ENCODE peak calls at places on chromosomes 3 and 15, in seven cellular contexts. One of them, this sample, is unnamed.

GRCh38 chr3:141436180-141436579 is 50.6 kb upstream of the RASA2 start:
- DNase-seq in HepG2: no peak
- DNase-seq in SK-N-SH: no peak
- DNase-seq in transverse colon: no peak
- DNase-seq in sigmoid colon: no peak
- DNase-seq in ovary: no peak
- DNase-seq in A549: no peak
- DNase-seq in this sample: no peak

GRCh38 chr3:139935071-139935865 is at the start of gene CLSTN2:
- DNase-seq in ovary: peak
- DNase-seq in HepG2: no peak
- DNase-seq in sigmoid colon: peak
- DNase-seq in transverse colon: peak
- DNase-seq in A549: peak
- DNase-seq in SK-N-SH: peak
- DNase-seq in this sample: peak

GRCh38 chr3:143375698-143376097 is 256.1 kb downstream of the CHST2 start:
- DNase-seq in ovary: no peak
- DNase-seq in A549: no peak
- DNase-seq in HepG2: no peak
- DNase-seq in SK-N-SH: no peak
- DNase-seq in transverse colon: no peak
- DNase-seq in sigmoid colon: no peak
- DNase-seq in this sample: no peak

GRCh38 chr3:31369637-31370036 is 163.1 kb upstream of the STT3B start:
- DNase-seq in ovary: no peak
- DNase-seq in HepG2: peak
- DNase-seq in A549: no peak
- DNase-seq in sigmoid colon: no peak
- DNase-seq in transverse colon: no peak
- DNase-seq in SK-N-SH: no peak
- DNase-seq in this sample: no peak

GRCh38 chr3:160801386-160802118 is 45.5 kb downstream of the PPM1L start:
- DNase-seq in sigmoid colon: peak
- DNase-seq in SK-N-SH: no peak
- DNase-seq in transverse colon: peak
- DNase-seq in ovary: no peak
- DNase-seq in A549: no peak
- DNase-seq in HepG2: no peak
- DNase-seq in this sample: peak

GRCh38 chr3:142009029-142009428 is 132.6 kb downstream of the ATP1B3 start:
- DNase-seq in A549: no peak
- DNase-seq in transverse colon: no peak
- DNase-seq in SK-N-SH: no peak
- DNase-seq in HepG2: no peak
- DNase-seq in sigmoid colon: no peak
- DNase-seq in ovary: no peak
- DNase-seq in this sample: no peak

GRCh38 chr3:105865016-105865623 is 3.7 kb downstream of the CBLB start:
- DNase-seq in sigmoid colon: no peak
- DNase-seq in ovary: no peak
- DNase-seq in SK-N-SH: no peak
- DNase-seq in HepG2: no peak
- DNase-seq in A549: no peak
- DNase-seq in transverse colon: no peak
- DNase-seq in this sample: no peak

GRCh38 chr3:40325465-40325864 is 16.0 kb downstream of the EIF1B start:
- DNase-seq in transverse colon: no peak
- DNase-seq in sigmoid colon: no peak
- DNase-seq in A549: no peak
- DNase-seq in SK-N-SH: no peak
- DNase-seq in ovary: no peak
- DNase-seq in HepG2: no peak
- DNase-seq in this sample: no peak

GRCh38 chr3:161305095-161305991 is 66.0 kb downstream of the SPTSSB start:
- DNase-seq in ovary: no peak
- DNase-seq in sigmoid colon: no peak
- DNase-seq in HepG2: no peak
- DNase-seq in SK-N-SH: peak
- DNase-seq in A549: peak
- DNase-seq in transverse colon: no peak
- DNase-seq in this sample: no peak

GRCh38 chr3:84547971-84548970 is 410.5 kb upstream of the CADM2 start:
- DNase-seq in HepG2: peak
- DNase-seq in ovary: no peak
- DNase-seq in A549: peak
- DNase-seq in transverse colon: no peak
- DNase-seq in sigmoid colon: peak
- DNase-seq in SK-N-SH: peak
- DNase-seq in this sample: no peak

GRCh38 chr3:25471081-25471768 is 43.2 kb downstream of the RARB start:
- DNase-seq in SK-N-SH: no peak
- DNase-seq in sigmoid colon: no peak
- DNase-seq in HepG2: no peak
- DNase-seq in A549: no peak
- DNase-seq in transverse colon: no peak
- DNase-seq in ovary: no peak
- DNase-seq in this sample: no peak

GRCh38 chr3:8669019-8669418 is 24.4 kb upstream of the SSUH2 start:
- DNase-seq in transverse colon: no peak
- DNase-seq in ovary: no peak
- DNase-seq in SK-N-SH: no peak
- DNase-seq in A549: no peak
- DNase-seq in HepG2: no peak
- DNase-seq in sigmoid colon: no peak
- DNase-seq in this sample: no peak

GRCh38 chr3:142670120-142670519 is 53.7 kb upstream of the TRPC1 start:
- DNase-seq in sigmoid colon: no peak
- DNase-seq in HepG2: no peak
- DNase-seq in ovary: no peak
- DNase-seq in SK-N-SH: no peak
- DNase-seq in A549: no peak
- DNase-seq in transverse colon: no peak
- DNase-seq in this sample: no peak

GRCh38 chr3:143436231-143436930 is 316.8 kb downstream of the CHST2 start:
- DNase-seq in ovary: no peak
- DNase-seq in sigmoid colon: no peak
- DNase-seq in SK-N-SH: no peak
- DNase-seq in A549: no peak
- DNase-seq in transverse colon: no peak
- DNase-seq in HepG2: no peak
- DNase-seq in this sample: no peak

GRCh38 chr3:40309925-40310635 is 573 bp downstream of the EIF1B start:
- DNase-seq in A549: no peak
- DNase-seq in HepG2: peak
- DNase-seq in SK-N-SH: peak
- DNase-seq in transverse colon: peak
- DNase-seq in ovary: peak
- DNase-seq in sigmoid colon: peak
- DNase-seq in this sample: peak

GRCh38 chr3:124092811-124093210 is 100.9 kb upstream of the ROPN1 start:
- DNase-seq in SK-N-SH: no peak
- DNase-seq in transverse colon: no peak
- DNase-seq in ovary: no peak
- DNase-seq in HepG2: no peak
- DNase-seq in A549: no peak
- DNase-seq in sigmoid colon: no peak
- DNase-seq in this sample: no peak

GRCh38 chr3:165254812-165255211 is 58.6 kb upstream of the SLITRK3 start:
- DNase-seq in A549: peak
- DNase-seq in sigmoid colon: no peak
- DNase-seq in ovary: no peak
- DNase-seq in SK-N-SH: peak
- DNase-seq in transverse colon: no peak
- DNase-seq in HepG2: peak
- DNase-seq in this sample: no peak

GRCh38 chr15:32818758-32819405 is 101.1 kb downstream of the GREM1 start:
- DNase-seq in sigmoid colon: no peak
- DNase-seq in HepG2: no peak
- DNase-seq in SK-N-SH: no peak
- DNase-seq in ovary: no peak
- DNase-seq in A549: no peak
- DNase-seq in transverse colon: no peak
- DNase-seq in this sample: no peak

GRCh38 chr3:13034861-13035260 is 38.4 kb downstream of the IQSEC1 start:
- DNase-seq in HepG2: no peak
- DNase-seq in SK-N-SH: no peak
- DNase-seq in A549: no peak
- DNase-seq in ovary: no peak
- DNase-seq in sigmoid colon: no peak
- DNase-seq in transverse colon: no peak
- DNase-seq in this sample: no peak

GRCh38 chr3:42369832-42370231 is 40.6 kb downstream of the LYZL4 start:
- DNase-seq in A549: no peak
- DNase-seq in HepG2: no peak
- DNase-seq in ovary: no peak
- DNase-seq in SK-N-SH: no peak
- DNase-seq in sigmoid colon: no peak
- DNase-seq in transverse colon: no peak
- DNase-seq in this sample: no peak

GRCh38 chr3:26058774-26059455 is 269.0 kb downstream of the OXSM start:
- DNase-seq in HepG2: no peak
- DNase-seq in transverse colon: no peak
- DNase-seq in SK-N-SH: no peak
- DNase-seq in ovary: no peak
- DNase-seq in A549: no peak
- DNase-seq in sigmoid colon: no peak
- DNase-seq in this sample: no peak

GRCh38 chr3:171348121-171348520 is 112.1 kb downstream of the TNIK start:
- DNase-seq in A549: no peak
- DNase-seq in ovary: no peak
- DNase-seq in sigmoid colon: no peak
- DNase-seq in transverse colon: no peak
- DNase-seq in HepG2: no peak
- DNase-seq in SK-N-SH: no peak
- DNase-seq in this sample: no peak

GRCh38 chr3:31567036-31567435 is 34.3 kb downstream of the STT3B start:
- DNase-seq in HepG2: peak
- DNase-seq in transverse colon: no peak
- DNase-seq in SK-N-SH: peak
- DNase-seq in ovary: no peak
- DNase-seq in A549: no peak
- DNase-seq in sigmoid colon: no peak
- DNase-seq in this sample: no peak

GRCh38 chr15:68374346-68374745 is 57.6 kb downstream of the ITGA11 start:
- DNase-seq in ovary: peak
- DNase-seq in transverse colon: no peak
- DNase-seq in A549: no peak
- DNase-seq in sigmoid colon: peak
- DNase-seq in HepG2: no peak
- DNase-seq in SK-N-SH: no peak
- DNase-seq in this sample: no peak

GRCh38 chr3:98962951-98963350 is 61.5 kb upstream of the DCBLD2 start:
- DNase-seq in sigmoid colon: no peak
- DNase-seq in ovary: no peak
- DNase-seq in A549: no peak
- DNase-seq in transverse colon: no peak
- DNase-seq in SK-N-SH: no peak
- DNase-seq in HepG2: no peak
- DNase-seq in this sample: no peak

GRCh38 chr15:101692799-101693198 is 31.5 kb downstream of the TARS3 start:
- DNase-seq in A549: no peak
- DNase-seq in SK-N-SH: no peak
- DNase-seq in ovary: no peak
- DNase-seq in transverse colon: no peak
- DNase-seq in HepG2: no peak
- DNase-seq in sigmoid colon: no peak
- DNase-seq in this sample: no peak

GRCh38 chr3:63562323-63562722 is 90.2 kb upstream of the SNTN start:
- DNase-seq in ovary: no peak
- DNase-seq in HepG2: no peak
- DNase-seq in transverse colon: no peak
- DNase-seq in sigmoid colon: no peak
- DNase-seq in A549: no peak
- DNase-seq in SK-N-SH: no peak
- DNase-seq in this sample: no peak

GRCh38 chr3:184733971-184734608 is 22.2 kb upstream of the MAGEF1 start:
- DNase-seq in ovary: no peak
- DNase-seq in transverse colon: no peak
- DNase-seq in A549: no peak
- DNase-seq in HepG2: no peak
- DNase-seq in sigmoid colon: no peak
- DNase-seq in SK-N-SH: no peak
- DNase-seq in this sample: no peak

GRCh38 chr15:97995881-97996603 is 35.5 kb downstream of the ARRDC4 start:
- DNase-seq in transverse colon: peak
- DNase-seq in sigmoid colon: peak
- DNase-seq in HepG2: no peak
- DNase-seq in ovary: no peak
- DNase-seq in A549: no peak
- DNase-seq in SK-N-SH: no peak
- DNase-seq in this sample: no peak
- TF ChIP-seq CTCF in transverse colon: peak
- TF ChIP-seq CTCF in sigmoid colon: peak
- TF ChIP-seq CTCF in HepG2: peak
- TF ChIP-seq CTCF in ovary: no peak
- TF ChIP-seq CTCF in A549: no peak
- TF ChIP-seq CTCF in SK-N-SH: peak
- TF ChIP-seq CTCF in this sample: no peak

DNA sequence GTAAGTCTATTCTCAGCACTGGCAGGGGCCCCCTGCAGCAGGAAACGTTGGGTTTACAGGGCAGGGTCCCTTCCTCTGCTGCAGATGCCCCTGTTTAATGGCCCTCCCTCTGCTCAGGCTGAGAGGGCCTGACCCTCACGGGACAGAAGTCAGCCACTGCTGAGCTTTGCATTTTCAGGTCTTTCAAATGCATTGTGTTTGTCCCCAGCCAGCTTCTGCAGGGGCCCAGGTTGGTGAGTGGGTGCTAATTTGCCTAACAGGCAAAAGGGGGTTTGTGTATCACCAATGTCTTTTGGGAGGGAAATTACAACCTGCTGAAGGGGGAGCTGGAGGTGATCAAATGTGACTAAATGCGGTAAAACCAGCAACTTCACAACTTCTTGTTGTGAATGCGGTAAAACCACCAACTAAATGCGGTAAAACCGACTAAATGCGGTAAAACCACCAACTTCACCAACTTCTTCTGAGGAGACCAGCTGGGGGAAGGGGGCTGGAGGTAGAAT is 44.8 kb upstream of the UBE2E1 start:
- DNase-seq in SK-N-SH: no peak
- DNase-seq in sigmoid colon: no peak
- DNase-seq in A549: no peak
- DNase-seq in ovary: no peak
- DNase-seq in HepG2: no peak
- DNase-seq in transverse colon: no peak
- DNase-seq in this sample: no peak
- TF ChIP-seq EP300 in SK-N-SH: no peak
- TF ChIP-seq EP300 in sigmoid colon: no peak
- TF ChIP-seq EP300 in A549: no peak
- TF ChIP-seq EP300 in ovary: no peak
- TF ChIP-seq EP300 in HepG2: no peak
- TF ChIP-seq EP300 in transverse colon: no peak
- TF ChIP-seq EP300 in this sample: no peak

GRCh38 chr3:182704926-182705325 is 88.4 kb upstream of the ATP11B start:
- DNase-seq in A549: no peak
- DNase-seq in transverse colon: no peak
- DNase-seq in sigmoid colon: no peak
- DNase-seq in SK-N-SH: no peak
- DNase-seq in ovary: no peak
- DNase-seq in HepG2: no peak
- DNase-seq in this sample: no peak
- TF ChIP-seq CTCF in A549: no peak
- TF ChIP-seq CTCF in transverse colon: no peak
- TF ChIP-seq CTCF in sigmoid colon: no peak
- TF ChIP-seq CTCF in SK-N-SH: no peak
- TF ChIP-seq CTCF in ovary: no peak
- TF ChIP-seq CTCF in HepG2: no peak
- TF ChIP-seq CTCF in this sample: no peak

GRCh38 chr15:92803852-92804609 is 96.1 kb upstream of the CHD2 start:
- DNase-seq in A549: peak
- DNase-seq in SK-N-SH: no peak
- DNase-seq in ovary: peak
- DNase-seq in sigmoid colon: peak
- DNase-seq in transverse colon: peak
- DNase-seq in HepG2: peak
- DNase-seq in this sample: peak
- TF ChIP-seq EP300 in A549: peak
- TF ChIP-seq EP300 in SK-N-SH: peak
- TF ChIP-seq EP300 in ovary: peak
- TF ChIP-seq EP300 in sigmoid colon: peak
- TF ChIP-seq EP300 in transverse colon: peak
- TF ChIP-seq EP300 in HepG2: peak
- TF ChIP-seq EP300 in this sample: peak

This sample was measured in tibial nerve.